ENCODE peak calls at places on chromosomes 16 and 17, in five cellular contexts. I is LoVo; D is stimulated activated CD8-positive, alpha-beta memory T cell treated with anti-CD3 and anti-CD28 coated beads, Interleukin-4, amount 100 ng/mL, for 24 hours; A is stimulated activated CD4-positive, alpha-beta T cell treated with anti-CD3 and anti-CD28 coated beads, Interleukin-4, amount 100 ng/mL, for 24 hours; W is hepatocyte. Y is an unnamed sample.

GRCh38 chr16:51940183-51940582 is 606.8 kb downstream of the TOX3 start:
- DNase-seq in I (no peak), D (no peak), A (no peak), W (no peak), Y (no peak)

GRCh38 chr17:38705523-38705802 is 390 bp downstream of the MLLT6 start:
- DNase-seq in I (no peak), D (no peak), A (no peak), W (peak), Y (no peak)

GRCh38 chr16:87050142-87050541 is 267.1 kb downstream of the C16orf95 start:
- DNase-seq in I (no peak), D (no peak), A (no peak), W (no peak), Y (no peak)

GRCh38 chr16:46775214-46775613 is 27.1 kb upstream of the MYLK3 start:
- DNase-seq in I (no peak), D (no peak), A (no peak), W (no peak), Y (no peak)

GRCh38 chr17:17516315-17516930 is 20.2 kb upstream of the RASD1 start:
- DNase-seq in I (no peak), D (no peak), A (no peak), W (no peak), Y (no peak)

GRCh38 chr17:83183951-83184506 is 104.6 kb downstream of the METRNL start:
- DNase-seq in I (no peak), D (no peak), A (no peak), W (no peak), Y (no peak)

GRCh38 chr17:38322156-38322779 is 21.5 kb downstream of the GPR179 start:
- DNase-seq in I (peak), D (peak), A (peak), W (peak), Y (no peak)

GRCh38 chr17:49514374-49514738 is 19.3 kb downstream of the NGFR start:
- DNase-seq in I (no peak), D (no peak), A (no peak), W (no peak), Y (no peak)

GRCh38 chr17:63881935-63882601 is at the start of gene GH2:
- DNase-seq in I (peak), D (peak), A (peak), W (peak), Y (peak)

GRCh38 chr17:79619636-79620206 is 8.9 kb upstream of the RBFOX3 start:
- DNase-seq in I (no peak), D (no peak), A (no peak), W (no peak), Y (peak)

GRCh38 chr17:48052956-48053757 is 5.0 kb downstream of the NFE2L1 start:
- DNase-seq in I (no peak), D (no peak), A (no peak), W (peak), Y (no peak)

GRCh38 chr17:52170963-52171572 is 12.6 kb upstream of the CA10 start:
- DNase-seq in I (peak), D (no peak), A (no peak), W (peak), Y (peak)

GRCh38 chr17:2814499-2815341 is 18.5 kb downstream of the RAP1GAP2 start:
- DNase-seq in I (no peak), D (peak), A (peak), W (no peak), Y (no peak)

GRCh38 chr16:66846266-66846665 is 2.1 kb downstream of the CA7 start:
- DNase-seq in I (no peak), D (no peak), A (no peak), W (no peak), Y (no peak)

GRCh38 chr17:74919440-74920305 is 3.4 kb downstream of the USH1G start:
- DNase-seq in I (no peak), D (no peak), A (no peak), W (no peak), Y (peak)

GRCh38 chr17:74773871-74774286 is 2.3 kb downstream of the NAT9 start:
- DNase-seq in I (no peak), D (no peak), A (no peak), W (no peak), Y (no peak)

GRCh38 chr16:50425044-50425443 is 56.3 kb upstream of the BRD7 start:
- DNase-seq in I (no peak), D (no peak), A (no peak), W (no peak), Y (no peak)

GRCh38 chr17:44350733-44351226 is 5.7 kb downstream of the GRN start:
- DNase-seq in I (peak), D (peak), A (peak), W (peak), Y (peak)

GRCh38 chr16:71491032-71491431 is 1.9 kb upstream of the ZNF19 start:
- DNase-seq in I (no peak), D (no peak), A (no peak), W (no peak), Y (no peak)

Y was measured in retina.